ENCODE peak calls at places on chromosome 6, in five cellular contexts. Z is body of pancreas, P is Peyer's patch, A is thyroid gland, V is endothelial cell of umbilical vein. K is an unnamed sample. For H3K36me3 and H3K4me1, the result is how much of the 10 kb centered on the place peaks cover.

GRCh38 chr6:151294561-151295101 is 54.9 kb downstream of the AKAP12 start:
- DNase-seq in V (no peak), Z (no peak), A (no peak), P (no peak), K (no peak)

GRCh38 chr6:140921366-140922226 is 1211.1 kb upstream of the GJE1 start:
- DNase-seq in P (no peak), Z (peak), V (peak), A (peak), K (peak)

GRCh38 chr6:92559611-92560010 is 859.7 kb downstream of the EPHA7 start:
- DNase-seq in Z (no peak), A (no peak), P (no peak), V (peak), K (no peak)

GRCh38 chr6:88734544-88734943 is 228.9 kb downstream of the RNGTT start:
- DNase-seq in P (no peak), V (no peak), A (no peak), Z (no peak), K (no peak)

GRCh38 chr6:130913119-130913518 is 85.9 kb downstream of the SMLR1 start:
- DNase-seq in Z (no peak), A (no peak), P (no peak), V (no peak), K (no peak)

GRCh38 chr6:136036601-136037000 is 185.1 kb downstream of the PDE7B start:
- DNase-seq in A (no peak), Z (no peak), V (peak), P (no peak), K (no peak)

GRCh38 chr6:33655155-33655554 is 34.0 kb downstream of the ITPR3 start:
- DNase-seq in P (no peak), V (no peak), A (no peak), Z (no peak), K (no peak)

GRCh38 chr6:129936329-129937165 is 75.4 kb upstream of the TMEM244 start:
- DNase-seq in Z (peak), A (peak), P (peak), V (peak), K (peak)

GRCh38 chr6:160730911-160731310 is 28.9 kb downstream of the PLG start:
- DNase-seq in V (no peak), A (no peak), Z (no peak), P (no peak), K (no peak)

GRCh38 chr6:161901740-161902426 is 628.0 kb upstream of the AGPAT4 start:
- DNase-seq in V (no peak), P (no peak), Z (no peak), A (no peak), K (no peak)

GRCh38 chr6:121823437-121823851 is 388.0 kb downstream of the GJA1 start:
- DNase-seq in A (peak), V (peak), Z (no peak), P (no peak), K (no peak)

GRCh38 chr6:14743465-14744211 is 502.2 kb upstream of the JARID2 start:
- DNase-seq in V (no peak), P (peak), Z (no peak), A (no peak), K (no peak)

DNA sequence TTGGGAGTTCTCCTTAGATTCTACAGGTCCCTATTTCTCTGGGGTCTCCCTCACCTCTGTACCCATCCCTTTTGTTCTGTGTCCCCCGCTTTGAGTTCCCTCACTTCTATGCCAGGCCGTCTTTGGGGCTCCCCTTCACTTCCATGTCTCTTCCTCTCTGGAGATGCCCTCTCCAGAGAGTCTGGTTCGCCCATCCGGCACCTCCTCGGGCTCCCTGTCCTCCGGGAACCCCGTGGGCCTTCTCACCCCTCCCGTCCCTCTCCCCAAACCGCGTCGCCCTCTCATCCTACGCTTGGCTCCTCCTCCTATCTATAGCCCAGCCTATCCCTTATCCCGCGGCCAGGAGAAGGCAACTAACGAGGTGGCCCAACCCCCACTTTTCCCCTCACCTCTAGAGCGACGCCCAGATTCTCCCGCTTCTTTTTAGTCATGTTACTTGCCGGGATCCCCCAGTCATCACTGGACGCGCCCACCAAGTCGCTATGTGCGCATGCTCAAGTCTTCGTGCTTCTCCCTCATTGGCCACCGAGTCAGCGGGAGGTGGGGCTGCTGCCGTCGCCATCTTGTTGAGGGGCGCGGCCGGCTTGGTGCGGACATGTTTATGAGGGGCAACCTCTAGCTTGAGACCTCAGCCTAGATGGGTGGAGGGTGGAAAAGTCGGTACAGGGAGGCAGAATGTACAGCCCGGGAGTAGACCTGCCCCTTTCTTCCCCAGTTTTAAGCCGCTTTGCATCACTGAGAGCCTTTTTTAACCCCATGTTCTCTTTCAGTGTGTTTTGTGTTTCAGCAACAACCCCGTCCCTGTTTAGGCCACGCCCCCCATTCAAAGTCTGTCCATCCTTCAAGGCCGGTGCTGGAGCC is at the start of gene CCDC167:
- DNase-seq in P (peak), Z (peak), A (peak), V (peak), K (peak)
- TF ChIP-seq POLR2A in P (no peak), Z (no peak), A (no peak), V (no peak), K (no peak)

GRCh38 chr6:42068173-42068572 is 17.8 kb downstream of the TAF8 start:
- DNase-seq in P (no peak), A (no peak), Z (no peak), V (no peak), K (no peak)

GRCh38 chr6:42068872-42069522 is 18.7 kb downstream of the TAF8 start:
- DNase-seq in P (no peak), V (no peak), Z (no peak), A (no peak), K (no peak)

GRCh38 chr6:42071881-42072583 is 21.7 kb downstream of the TAF8 start:
- DNase-seq in Z (no peak), A (no peak), P (no peak), V (no peak), K (no peak)

DNA sequence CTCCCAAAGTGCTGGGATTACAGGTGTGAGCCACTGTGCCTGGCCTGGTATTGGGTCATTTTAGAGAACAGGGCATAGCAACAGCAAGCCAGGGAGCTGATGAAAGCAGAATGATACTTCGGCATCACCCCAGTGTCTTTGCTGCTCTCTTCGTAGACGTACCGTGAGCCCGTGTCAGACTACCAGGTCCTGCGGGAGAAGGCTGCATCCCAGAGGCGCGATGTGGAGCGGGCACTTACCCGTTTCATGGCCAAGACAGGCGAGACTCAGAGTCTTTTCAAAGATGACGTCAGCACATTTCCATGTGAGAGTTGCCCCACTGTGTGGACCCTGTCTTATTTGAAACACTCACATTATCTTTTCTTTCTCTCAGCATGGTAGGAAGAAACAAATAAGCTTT is 15.8 kb downstream of the TAF8 start:
- DNase-seq in P (no peak), Z (no peak), V (no peak), A (no peak), K (no peak)
- H3K36me3 ChIP-seq in P (under half), Z (under half), V (under half), A (half or more), K (under half)

GRCh38 chr6:7542065-7542877 is 800 bp downstream of the DSP start:
- DNase-seq in P (peak), V (peak), A (peak), Z (peak), K (peak)

GRCh38 chr6:7544597-7544996 is 3.1 kb downstream of the DSP start:
- DNase-seq in P (no peak), V (no peak), A (no peak), Z (no peak), K (no peak)

GRCh38 chr6:7541175-7542064 is at the start of gene DSP:
- DNase-seq in Z (peak), P (peak), A (peak), V (peak), K (peak)

GRCh38 chr6:7543761-7544424 is 2.4 kb downstream of the DSP start:
- DNase-seq in V (no peak), Z (no peak), A (peak), P (no peak), K (no peak)

DNA sequence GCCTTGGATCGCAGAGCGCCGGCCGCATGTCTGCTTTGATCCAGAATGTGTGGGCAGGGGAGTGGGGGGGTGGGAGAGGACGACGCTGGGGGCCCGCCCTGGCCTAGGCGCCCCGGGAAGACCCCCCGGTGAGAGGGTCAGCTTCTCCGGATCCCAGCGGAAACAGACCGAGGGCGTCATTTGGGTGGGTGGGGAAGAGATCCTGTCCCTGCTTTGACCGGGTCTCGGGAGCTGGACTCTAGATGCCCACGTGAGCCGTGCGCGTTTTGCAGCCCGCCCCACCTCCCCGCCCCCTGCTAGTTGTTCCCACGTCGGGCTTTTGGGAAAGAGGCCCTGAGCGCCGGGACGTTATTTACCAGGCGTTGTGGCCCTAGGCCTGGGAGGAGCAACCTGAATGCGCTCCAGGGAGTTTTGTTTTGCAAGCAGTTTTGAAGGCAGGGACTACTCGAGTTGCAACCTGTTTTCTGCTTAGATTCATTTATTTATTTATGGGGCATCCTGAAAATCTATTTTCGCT is 1.5 kb downstream of the DSP start:
- DNase-seq in A (peak), Z (peak), P (peak), V (no peak), K (peak)
- H3K4me1 ChIP-seq in A (under half), Z (under half), P (under half), V (under half), K (under half)

GRCh38 chr6:111692327-111693164 is 86.9 kb upstream of the TRAF3IP2 start:
- DNase-seq in Z (peak), A (no peak), V (no peak), P (peak), K (no peak)
- TF ChIP-seq POLR2A in Z (peak), A (no peak), V (no peak), P (no peak), K (no peak)

GRCh38 chr6:126017668-126018067 is 31.3 kb downstream of the TRMT11 start:
- DNase-seq in A (no peak), Z (no peak), V (no peak), P (no peak), K (no peak)

GRCh38 chr6:126020305-126021050 is 34.1 kb downstream of the TRMT11 start:
- DNase-seq in V (no peak), A (no peak), Z (no peak), P (no peak), K (no peak)

GRCh38 chr6:126016591-126016990 is 30.3 kb downstream of the TRMT11 start:
- DNase-seq in A (no peak), P (no peak), V (no peak), Z (no peak), K (no peak)

GRCh38 chr6:126015869-126016268 is 29.5 kb downstream of the TRMT11 start:
- DNase-seq in P (no peak), Z (no peak), V (peak), A (no peak), K (no peak)
- H3K36me3 ChIP-seq in P (under half), Z (under half), V (under half), A (under half), K (under half)

GRCh38 chr6:85498596-85499258 is 48.8 kb downstream of the NT5E start:
- DNase-seq in V (peak), A (no peak), P (no peak), Z (peak), K (no peak)

GRCh38 chr6:85496856-85497255 is 47.0 kb downstream of the NT5E start:
- DNase-seq in V (no peak), A (no peak), Z (no peak), P (no peak), K (no peak)

GRCh38 chr6:85496009-85496579 is 46.2 kb downstream of the NT5E start:
- DNase-seq in V (no peak), Z (no peak), A (no peak), P (no peak), K (no peak)

GRCh38 chr6:85493389-85493788 is 43.5 kb downstream of the NT5E start:
- DNase-seq in Z (no peak), A (no peak), V (no peak), P (no peak), K (no peak)

GRCh38 chr6:85494551-85495337 is 44.9 kb downstream of the NT5E start:
- DNase-seq in Z (no peak), P (no peak), V (no peak), A (no peak), K (no peak)
- H3K4me1 ChIP-seq in Z (under half), P (under half), V (under half), A (under half), K (under half)

GRCh38 chr6:36443951-36444428 is 1.2 kb downstream of the KCTD20 start:
- DNase-seq in Z (no peak), V (peak), A (no peak), P (no peak), K (no peak)

GRCh38 chr6:36441307-36441894 is 1.3 kb downstream of the PXT1 start:
- DNase-seq in A (peak), Z (peak), V (peak), P (peak), K (peak)

GRCh38 chr6:36442083-36442670 is 477 bp downstream of the PXT1 start:
- DNase-seq in V (no peak), P (no peak), A (peak), Z (no peak), K (no peak)

GRCh38 chr6:36443498-36443844 is 671 bp downstream of the KCTD20 start:
- DNase-seq in P (no peak), V (no peak), Z (no peak), A (no peak), K (no peak)

GRCh38 chr6:36442671-36443497 is at the start of the genes KCTD20 and PXT1:
- DNase-seq in P (peak), A (peak), Z (peak), V (peak), K (peak)
- TF ChIP-seq POLR2A in P (peak), A (no peak), Z (peak), V (peak), K (no peak)

GRCh38 chr6:8420031-8420588 is 15.2 kb downstream of the SLC35B3 start:
- DNase-seq in V (no peak), P (no peak), Z (no peak), A (no peak), K (no peak)
- H3K36me3 ChIP-seq in V (under half), P (under half), Z (under half), A (under half), K (under half)

GRCh38 chr6:163536770-163537169 is 122.3 kb downstream of the QKI start:
- DNase-seq in V (peak), P (no peak), Z (no peak), A (no peak), K (no peak)
- H3K4me1 ChIP-seq in V (under half), P (under half), Z (under half), A (under half), K (under half)